ENCODE peak calls at places on chromosomes 4 and X, in eight cellular contexts. A, G, U, S, X, H, C and Z are unnamed samples.

GRCh38 chrX:106014119-106014775 is 24.3 kb downstream of the SERPINA7 start:
- DNase-seq in C (no peak), X (no peak), H (no peak), A (no peak), U (no peak), S (no peak), G (no peak), Z (no peak)

GRCh38 chr4:120692964-120693363 is 229.6 kb downstream of the PRDM5 start:
- DNase-seq in A (no peak), U (peak), C (peak), S (peak), X (no peak), H (no peak), G (peak), Z (no peak)

GRCh38 chr4:174066806-174067205 is 216.7 kb downstream of the FBXO8 start:
- DNase-seq in A (no peak), X (no peak), G (no peak), U (no peak), H (no peak), S (no peak), C (no peak), Z (no peak)

GRCh38 chr4:1686440-1687036 is 2.4 kb upstream of the FAM53A start:
- DNase-seq in A (no peak), G (no peak), X (no peak), C (no peak), S (no peak), U (no peak), H (no peak), Z (no peak)

GRCh38 chr4:124334119-124334518 is 378.4 kb downstream of the ANKRD50 start:
- DNase-seq in H (no peak), U (peak), C (peak), S (peak), G (peak), X (no peak), A (no peak), Z (no peak)

GRCh38 chr4:174156239-174156826 is 127.1 kb downstream of the FBXO8 start:
- DNase-seq in U (peak), G (peak), X (peak), S (no peak), H (no peak), A (no peak), C (peak), Z (no peak)

GRCh38 chr4:165079476-165079875 is 25.8 kb downstream of the TRIM75 start:
- DNase-seq in H (peak), G (peak), U (peak), C (no peak), X (no peak), S (no peak), A (no peak), Z (no peak)

GRCh38 chr4:140249351-140249750 is 95.4 kb upstream of the MAML3 start:
- DNase-seq in A (no peak), G (no peak), S (no peak), X (no peak), C (no peak), U (peak), H (no peak), Z (no peak)

GRCh38 chr4:121034010-121034409 is 38.3 kb downstream of the NDNF start:
- DNase-seq in H (no peak), A (no peak), C (no peak), S (peak), X (no peak), U (no peak), G (peak), Z (no peak)

GRCh38 chrX:109774706-109775105 is 41.6 kb upstream of the ACSL4 start:
- DNase-seq in X (peak), A (no peak), G (peak), S (peak), C (peak), H (no peak), U (peak), Z (no peak)

GRCh38 chr4:40990202-40990898 is 224.0 kb downstream of the APBB2 start:
- DNase-seq in X (no peak), H (no peak), A (no peak), C (peak), G (peak), U (peak), S (peak), Z (no peak)

GRCh38 chr4:5722328-5722727 is 11.3 kb downstream of the EVC start:
- DNase-seq in H (no peak), U (peak), A (no peak), C (peak), X (no peak), S (no peak), G (peak), Z (no peak)

GRCh38 chr4:40199999-40200880 is 3.4 kb downstream of the RHOH start:
- DNase-seq in C (no peak), G (no peak), U (peak), A (peak), H (no peak), X (peak), S (no peak), Z (no peak)

GRCh38 chr4:41878991-41879491 is 56.2 kb upstream of the TMEM33 start:
- DNase-seq in G (no peak), H (no peak), S (no peak), X (no peak), C (no peak), U (no peak), A (no peak), Z (no peak)

GRCh38 chr4:1204828-1205591 is 32.6 kb upstream of the SPON2 start:
- DNase-seq in A (peak), G (no peak), C (no peak), X (no peak), U (no peak), S (no peak), H (no peak), Z (peak)

GRCh38 chrX:100931925-100932285 is 3.2 kb upstream of the XKRX start:
- DNase-seq in U (no peak), G (no peak), H (no peak), A (no peak), S (no peak), X (no peak), C (no peak), Z (no peak)

GRCh38 chr4:36651253-36651652 is 369.8 kb downstream of the DTHD1 start:
- DNase-seq in C (no peak), U (no peak), H (no peak), A (no peak), G (peak), X (peak), S (no peak), Z (no peak)

GRCh38 chr4:110480741-110481271 is 4.9 kb downstream of the ENPEP start:
- DNase-seq in U (no peak), H (no peak), S (no peak), G (no peak), C (no peak), A (no peak), X (no peak), Z (no peak)

GRCh38 chr4:110477836-110478235 is 1.9 kb downstream of the ENPEP start:
- DNase-seq in C (no peak), S (no peak), H (no peak), X (no peak), U (no peak), G (no peak), A (no peak), Z (no peak)

GRCh38 chr4:110483516-110483915 is 7.6 kb downstream of the ENPEP start:
- DNase-seq in X (no peak), C (no peak), H (no peak), A (no peak), U (no peak), G (no peak), S (no peak), Z (no peak)

GRCh38 chr4:110484029-110484428 is 8.1 kb downstream of the ENPEP start:
- DNase-seq in C (no peak), S (no peak), U (no peak), G (no peak), A (no peak), X (peak), H (no peak), Z (no peak)

GRCh38 chr4:110480031-110480549 is 4.1 kb downstream of the ENPEP start:
- DNase-seq in G (peak), A (no peak), S (peak), H (no peak), C (no peak), X (no peak), U (peak), Z (no peak)
- TF ChIP-seq CTCF in G (peak), A (no peak), S (peak), H (peak), C (no peak), X (no peak), U (peak), Z (peak)

GRCh38 chrX:153689654-153690465 is 2.1 kb downstream of the SLC6A8 start:
- DNase-seq in A (no peak), C (no peak), X (no peak), U (peak), G (peak), H (no peak), S (no peak), Z (no peak)
- TF ChIP-seq CTCF in A (no peak), C (no peak), X (no peak), U (no peak), G (peak), H (no peak), S (no peak), Z (peak)

GRCh38 chr4:121408-122084 is 2.8 kb upstream of the ZNF718 start:
- DNase-seq in C (no peak), X (no peak), S (no peak), H (no peak), G (no peak), U (no peak), A (no peak), Z (no peak)
- TF ChIP-seq CTCF in C (no peak), X (no peak), S (no peak), H (no peak), G (no peak), U (no peak), A (no peak), Z (no peak)

GRCh38 chr4:82898322-82899243 is 2.0 kb upstream of the THAP9 start:
- DNase-seq in U (peak), X (no peak), G (peak), A (peak), H (no peak), S (peak), C (peak), Z (no peak)
- TF ChIP-seq CTCF in U (peak), X (peak), G (peak), A (no peak), H (peak), S (peak), C (peak), Z (peak)

DNA sequence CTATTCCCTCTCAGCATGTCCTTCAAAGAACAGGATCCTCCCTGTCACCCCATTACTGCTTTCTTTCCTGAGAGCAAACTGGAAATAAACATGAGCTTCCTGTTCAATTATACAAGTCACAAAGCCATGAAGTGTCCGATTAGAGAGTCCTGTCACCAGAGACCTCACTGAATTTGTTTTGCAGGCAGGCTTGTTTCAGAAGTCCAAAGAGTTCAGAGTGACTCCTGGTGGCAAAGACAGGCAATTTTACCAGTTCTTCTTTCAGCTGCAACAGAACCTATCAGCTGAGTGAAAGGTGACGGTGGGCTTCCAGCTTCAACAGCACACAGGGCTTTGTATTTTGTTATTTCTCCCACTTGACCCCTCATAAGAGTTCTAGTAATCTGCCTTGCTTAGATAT is 6.4 kb downstream of the ELK1 start:
- DNase-seq in X (no peak), S (no peak), U (peak), A (no peak), H (no peak), C (peak), G (peak), Z (no peak)
- TF ChIP-seq CTCF in X (no peak), S (peak), U (peak), A (no peak), H (peak), C (peak), G (peak), Z (peak)